ENCODE peak calls at places on chromosome 9, in four cellular contexts. M, E, L and Z are unnamed samples.
A peak's percentile ranks its signal among the peaks of the same experiment; 100 is the strongest.

GRCh38 chr9:38417003-38417965 is 7.0 kb downstream of the IGFBPL1 start:
- DNase-seq in M (no peak), E (peak; percentile 38), L (peak; percentile 29), Z (peak; percentile 26)

GRCh38 chr9:33778700-33779351 is 16.5 kb upstream of the PRSS3 start:
- DNase-seq in M (no peak), E (peak; percentile 54), L (peak; percentile 70), Z (no peak)

GRCh38 chr9:107240260-107240659 is 42.8 kb upstream of the RAD23B start:
- DNase-seq in M (no peak), E (no peak), L (no peak), Z (no peak)

GRCh38 chr9:88187631-88188030 is 49.4 kb upstream of the SPATA31C2 start:
- DNase-seq in M (no peak), E (no peak), L (peak; percentile 49), Z (no peak)

GRCh38 chr9:21830589-21830988 is 28.2 kb downstream of the MTAP start:
- DNase-seq in M (no peak), E (no peak), L (peak; percentile 70), Z (no peak)

GRCh38 chr9:6106576-6107339 is 91.3 kb upstream of the RANBP6 start:
- DNase-seq in M (no peak), E (peak; percentile 25), L (peak; percentile 71), Z (peak; percentile 12)

GRCh38 chr9:95089257-95089873 is 228.1 kb downstream of the FANCC start:
- DNase-seq in M (peak; percentile 70), E (no peak), L (no peak), Z (no peak)

GRCh38 chr9:127915801-127916664 is 808 bp downstream of the ST6GALNAC4 start:
- DNase-seq in M (peak; percentile 67), E (no peak), L (peak; percentile 34), Z (no peak)

GRCh38 chr9:77210116-77210515 is 32.8 kb downstream of the VPS13A start:
- DNase-seq in M (no peak), E (peak; percentile 58), L (no peak), Z (no peak)

GRCh38 chr9:99753436-99753835 is 68.2 kb upstream of the NR4A3 start:
- DNase-seq in M (no peak), E (no peak), L (peak; percentile 17), Z (no peak)

GRCh38 chr9:95336281-95336680 is 18.8 kb upstream of the FANCC start:
- DNase-seq in M (no peak), E (peak; percentile 30), L (peak; percentile 51), Z (no peak)

GRCh38 chr9:30534458-30534857 is 1850.0 kb upstream of the ACO1 start:
- DNase-seq in M (no peak), E (no peak), L (no peak), Z (no peak)

GRCh38 chr9:121169094-121169601 is 32.5 kb downstream of the RAB14 start:
- DNase-seq in M (no peak), E (peak; percentile 5), L (peak; percentile 53), Z (peak; percentile 2)

GRCh38 chr9:94900222-94901018 is 173.9 kb downstream of the AOPEP start:
- DNase-seq in M (no peak), E (no peak), L (peak; percentile 94), Z (peak; percentile 54)

GRCh38 chr9:74742792-74743389 is 144.8 kb downstream of the TRPM6 start:
- DNase-seq in M (no peak), E (peak; percentile 2), L (peak; percentile 62), Z (no peak)

GRCh38 chr9:88794100-88794499 is 197.2 kb upstream of the S1PR3 start:
- DNase-seq in M (no peak), E (no peak), L (no peak), Z (no peak)

GRCh38 chr9:77014597-77015263 is 4.7 kb upstream of the FOXB2 start:
- DNase-seq in M (no peak), E (no peak), L (peak; percentile 26), Z (no peak)

GRCh38 chr9:98380065-98380681 is 124.7 kb upstream of the TBC1D2 start:
- DNase-seq in M (no peak), E (no peak), L (peak; percentile 77), Z (peak; percentile 63)

GRCh38 chr9:135909371-135909770 is 2.0 kb upstream of the CAMSAP1 start:
- DNase-seq in M (peak; percentile 38), E (no peak), L (no peak), Z (no peak)

GRCh38 chr9:19995619-19996018 is 206.8 kb upstream of the SLC24A2 start:
- DNase-seq in M (no peak), E (no peak), L (no peak), Z (no peak)

GRCh38 chr9:35526087-35526801 is 36.3 kb downstream of the RUSC2 start:
- DNase-seq in M (no peak), E (no peak), L (peak; percentile 63), Z (no peak)

GRCh38 chr9:75001719-75002421 is 26.2 kb downstream of the CARNMT1 start:
- DNase-seq in M (no peak), E (peak; percentile 99), L (peak; percentile 78), Z (no peak)

GRCh38 chr9:76180541-76180940 is 213.7 kb downstream of the RFK start:
- DNase-seq in M (no peak), E (no peak), L (peak; percentile 39), Z (no peak)

GRCh38 chr9:137167752-137168574 is 1.9 kb downstream of the LRRC26 start:
- DNase-seq in M (no peak), E (no peak), L (no peak), Z (peak; percentile 34)

GRCh38 chr9:131304676-131305366 is 15.3 kb downstream of the PLPP7 start:
- DNase-seq in M (no peak), E (peak; percentile 54), L (no peak), Z (no peak)

GRCh38 chr9:14418262-14419200 is 104.6 kb upstream of the NFIB start:
- DNase-seq in M (no peak), E (no peak), L (no peak), Z (no peak)

DNA sequence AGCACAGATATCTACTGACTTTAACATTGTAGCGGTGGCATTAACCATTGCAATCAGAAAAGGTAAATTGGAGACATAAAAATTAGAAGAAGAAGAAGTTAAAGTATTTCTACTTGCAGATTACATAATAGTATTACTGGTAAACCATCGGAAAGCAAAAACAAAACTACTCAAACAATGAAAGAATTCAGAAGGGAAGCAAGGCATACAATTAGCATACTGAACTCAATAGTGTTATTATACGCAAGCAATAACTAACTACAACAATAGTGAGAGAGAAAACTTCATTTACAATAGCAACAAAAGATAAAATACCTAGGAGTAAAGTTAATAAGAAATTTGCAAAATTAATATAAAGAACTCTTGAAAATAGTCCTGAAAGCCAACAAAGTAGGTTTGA is 6.6 kb upstream of the TEX53 start:
- DNase-seq in M (no peak), E (no peak), L (no peak), Z (no peak)
- H3K27me3 ChIP-seq in M (no peaks in the 10 kb centered on the region), E (peaks cover 23% of the 10 kb centered on the region), L (no peaks in the 10 kb centered on the region), Z (no peaks in the 10 kb centered on the region)

DNA sequence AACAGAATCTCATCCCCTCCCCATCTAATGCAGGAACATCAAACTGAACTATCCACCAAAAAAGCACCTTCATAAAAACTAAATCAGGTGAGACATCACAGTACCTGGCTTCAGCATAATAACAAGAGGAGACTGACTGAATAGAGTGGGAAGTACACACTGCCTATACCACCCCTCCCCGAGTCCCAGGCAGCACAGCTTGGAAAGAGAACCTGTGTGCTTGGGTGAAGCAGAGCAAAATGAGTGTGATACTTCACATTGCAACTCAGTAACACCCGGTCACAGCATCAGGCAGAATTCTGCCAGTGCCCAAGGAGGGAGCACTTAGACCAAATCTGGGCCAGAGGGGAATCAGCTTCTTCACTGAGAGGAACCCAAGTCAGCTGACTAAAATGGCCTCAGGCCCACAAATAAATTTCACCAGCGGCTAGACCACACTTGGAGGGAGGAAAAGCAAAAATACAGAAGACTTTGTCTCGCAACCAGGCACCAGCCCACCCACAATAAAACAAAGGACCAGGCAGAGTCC is 69.3 kb upstream of the OR2K2 start:
- DNase-seq in M (no peak), E (no peak), L (no peak), Z (no peak)
- H3K36me3 ChIP-seq in M (peaks cover 66% of the 10 kb centered on the region), E (peaks cover 69% of the 10 kb centered on the region), L (peaks cover 77% of the 10 kb centered on the region), Z (peaks cover 96% of the 10 kb centered on the region)

GRCh38 chr9:126861707-126862460 is 1.4 kb downstream of the ZBTB34 start:
- DNase-seq in M (no peak), E (no peak), L (peak; percentile 73), Z (no peak)

GRCh38 chr9:126864771-126865170 is 4.3 kb downstream of the ZBTB34 start:
- DNase-seq in M (no peak), E (no peak), L (no peak), Z (no peak)

GRCh38 chr9:126860757-126861466 is 473 bp downstream of the ZBTB34 start:
- DNase-seq in M (no peak), E (no peak), L (peak; percentile 65), Z (peak; percentile 17)

GRCh38 chr9:126860077-126860756 is at the start of gene ZBTB34:
- DNase-seq in M (peak; percentile 81), E (peak; percentile 35), L (peak; percentile 77), Z (peak; percentile 69)

DNA sequence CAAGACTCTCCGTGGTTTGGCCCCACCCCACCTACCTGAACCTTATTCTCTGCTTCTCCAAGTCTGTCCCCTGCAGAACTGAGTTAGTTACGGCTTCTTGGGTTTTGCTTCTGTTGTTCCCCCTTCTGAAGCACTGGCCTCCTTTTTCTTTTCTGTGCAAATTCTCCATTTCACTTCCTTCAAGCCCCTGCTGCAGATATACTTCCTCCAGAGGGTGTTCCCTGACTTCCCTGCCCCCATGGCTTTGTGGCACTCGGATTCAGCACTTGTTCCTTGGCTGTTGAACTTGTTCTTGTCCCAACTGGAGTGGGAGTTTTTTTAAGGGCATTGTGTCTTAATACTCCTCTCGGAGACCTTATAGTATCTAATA is 2.0 kb downstream of the ZBTB34 start:
- DNase-seq in M (no peak), E (no peak), L (peak; percentile 30), Z (no peak)
- H3K4me3 ChIP-seq in M (peak overlapping the region; percentile 73), E (peak overlapping the region; percentile 80), L (peak overlapping the region; percentile 89), Z (no peak overlapping the region)

GRCh38 chr9:93566408-93567270 is 9.7 kb upstream of the PHF2 start:
- DNase-seq in M (peak; percentile 99), E (peak; percentile 87), L (peak; percentile 99), Z (peak; percentile 95)
- H3K27me3 ChIP-seq in M (no peaks in the 10 kb centered on the region), E (no peaks in the 10 kb centered on the region), L (no peaks in the 10 kb centered on the region), Z (no peaks in the 10 kb centered on the region)